ENCODE peak calls at places on chromosome 7, in six cellular contexts. One of them, this sample, is unnamed.

GRCh38 chr7:38425509-38425908 is 152.1 kb upstream of the TARP start:
- DNase-seq in ovary: no peak
- DNase-seq in K562: no peak
- DNase-seq in uterus: no peak
- DNase-seq in adrenal gland: no peak
- DNase-seq in tibial nerve: no peak
- DNase-seq in this sample: no peak

GRCh38 chr7:110856704-110857103 is 234.2 kb upstream of the LRRN3 start:
- DNase-seq in K562: no peak
- DNase-seq in uterus: no peak
- DNase-seq in adrenal gland: no peak
- DNase-seq in ovary: no peak
- DNase-seq in tibial nerve: no peak
- DNase-seq in this sample: no peak

GRCh38 chr7:51021906-51022570 is 239.3 kb upstream of the GRB10 start:
- DNase-seq in K562: no peak
- DNase-seq in uterus: no peak
- DNase-seq in tibial nerve: no peak
- DNase-seq in ovary: no peak
- DNase-seq in adrenal gland: no peak
- DNase-seq in this sample: no peak

GRCh38 chr7:140062118-140062527 is 628 bp downstream of the PARP12 start:
- DNase-seq in ovary: peak
- DNase-seq in tibial nerve: no peak
- DNase-seq in uterus: no peak
- DNase-seq in adrenal gland: peak
- DNase-seq in K562: peak
- DNase-seq in this sample: peak

GRCh38 chr7:155299539-155300202 is 2.0 kb downstream of the INSIG1 start:
- DNase-seq in ovary: no peak
- DNase-seq in uterus: no peak
- DNase-seq in adrenal gland: no peak
- DNase-seq in K562: no peak
- DNase-seq in tibial nerve: no peak
- DNase-seq in this sample: peak

GRCh38 chr7:6392712-6393666 is 54.8 kb downstream of the DAGLB start:
- DNase-seq in K562: peak
- DNase-seq in tibial nerve: peak
- DNase-seq in ovary: peak
- DNase-seq in uterus: peak
- DNase-seq in adrenal gland: peak
- DNase-seq in this sample: peak

GRCh38 chr7:27155816-27156507 is 513 bp downstream of the HOXA7 start:
- DNase-seq in K562: no peak
- DNase-seq in ovary: peak
- DNase-seq in adrenal gland: peak
- DNase-seq in tibial nerve: no peak
- DNase-seq in uterus: peak
- DNase-seq in this sample: no peak

GRCh38 chr7:116641551-116642153 is 30.3 kb upstream of the MET start:
- DNase-seq in ovary: no peak
- DNase-seq in uterus: no peak
- DNase-seq in K562: no peak
- DNase-seq in adrenal gland: no peak
- DNase-seq in tibial nerve: no peak
- DNase-seq in this sample: no peak

GRCh38 chr7:128697301-128697905 is 25.3 kb downstream of the GARIN1A start:
- DNase-seq in K562: peak
- DNase-seq in uterus: no peak
- DNase-seq in adrenal gland: peak
- DNase-seq in tibial nerve: no peak
- DNase-seq in ovary: no peak
- DNase-seq in this sample: peak

GRCh38 chr7:45255187-45255586 is 97.6 kb downstream of the RAMP3 start:
- DNase-seq in K562: no peak
- DNase-seq in uterus: no peak
- DNase-seq in adrenal gland: no peak
- DNase-seq in tibial nerve: no peak
- DNase-seq in ovary: no peak
- DNase-seq in this sample: no peak

GRCh38 chr7:134480730-134481129 is 21.8 kb upstream of the AKR1B1 start:
- DNase-seq in adrenal gland: peak
- DNase-seq in uterus: no peak
- DNase-seq in ovary: no peak
- DNase-seq in K562: no peak
- DNase-seq in tibial nerve: no peak
- DNase-seq in this sample: no peak

GRCh38 chr7:105532709-105533460 is 884 bp downstream of the RINT1 start:
- DNase-seq in adrenal gland: no peak
- DNase-seq in ovary: no peak
- DNase-seq in K562: peak
- DNase-seq in uterus: no peak
- DNase-seq in tibial nerve: no peak
- DNase-seq in this sample: peak

GRCh38 chr7:105530546-105530945 is 1.5 kb upstream of the RINT1 start:
- DNase-seq in uterus: no peak
- DNase-seq in adrenal gland: no peak
- DNase-seq in ovary: no peak
- DNase-seq in tibial nerve: no peak
- DNase-seq in K562: no peak
- DNase-seq in this sample: no peak

GRCh38 chr7:105530126-105530525 is 1.9 kb upstream of the RINT1 start:
- DNase-seq in K562: no peak
- DNase-seq in uterus: no peak
- DNase-seq in tibial nerve: no peak
- DNase-seq in adrenal gland: no peak
- DNase-seq in ovary: no peak
- DNase-seq in this sample: no peak

DNA sequence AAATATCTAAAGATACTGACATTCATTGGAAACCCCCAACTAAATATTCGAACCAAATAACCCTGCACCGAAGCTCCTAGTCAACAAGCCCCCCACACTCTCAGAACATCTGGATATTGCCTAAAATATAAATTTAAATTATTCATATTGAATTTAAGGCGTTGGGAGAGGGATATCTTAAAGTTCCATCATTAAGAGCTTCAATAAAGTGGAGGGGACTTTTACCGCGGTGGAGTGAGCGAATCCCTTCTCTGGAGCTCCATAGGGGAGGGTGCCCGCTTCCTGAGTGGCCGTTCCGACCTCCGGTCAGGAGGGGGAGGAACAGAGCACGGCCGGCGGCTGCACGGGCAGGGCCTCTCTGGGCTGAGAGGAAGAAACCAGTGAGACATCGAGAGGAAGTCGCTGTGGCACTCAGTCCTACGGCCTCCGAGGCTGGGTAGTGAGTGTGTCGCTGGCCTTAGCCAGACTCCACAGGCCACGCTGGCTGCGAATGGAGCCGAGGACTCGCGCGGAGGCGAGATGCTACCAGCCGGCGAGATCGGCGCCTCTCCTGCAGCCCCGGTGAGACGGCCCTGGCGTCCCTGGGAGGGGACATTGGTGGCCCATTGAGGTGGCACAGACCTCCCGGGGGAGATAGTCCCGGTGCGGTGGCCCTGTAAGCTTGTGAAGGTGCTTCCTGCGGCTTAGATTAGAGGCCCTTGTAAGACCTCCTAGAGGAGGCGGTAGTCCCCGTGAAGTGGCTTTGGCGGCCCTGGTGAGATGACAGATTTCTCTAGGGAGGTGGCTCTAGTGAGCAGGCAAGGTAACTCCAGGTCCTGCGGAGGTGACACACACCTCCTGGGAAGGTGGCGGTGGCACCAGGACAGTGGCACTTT is at the start of gene RINT1:
- DNase-seq in K562: peak
- DNase-seq in ovary: peak
- DNase-seq in adrenal gland: peak
- DNase-seq in tibial nerve: peak
- DNase-seq in uterus: peak
- DNase-seq in this sample: peak
- TF ChIP-seq POLR2A in K562: peak
- TF ChIP-seq POLR2A in ovary: peak
- TF ChIP-seq POLR2A in adrenal gland: peak
- TF ChIP-seq POLR2A in tibial nerve: peak
- TF ChIP-seq POLR2A in uterus: peak
- TF ChIP-seq POLR2A in this sample: peak

GRCh38 chr7:149214020-149214720 is 18.8 kb downstream of the ZNF282 start:
- DNase-seq in K562: no peak
- DNase-seq in adrenal gland: no peak
- DNase-seq in uterus: no peak
- DNase-seq in ovary: no peak
- DNase-seq in tibial nerve: no peak
- DNase-seq in this sample: no peak
- TF ChIP-seq POLR2A in K562: no peak
- TF ChIP-seq POLR2A in adrenal gland: no peak
- TF ChIP-seq POLR2A in uterus: no peak
- TF ChIP-seq POLR2A in ovary: no peak
- TF ChIP-seq POLR2A in tibial nerve: no peak
- TF ChIP-seq POLR2A in this sample: no peak

GRCh38 chr7:44045226-44046014 is 918 bp downstream of the DBNL start:
- DNase-seq in adrenal gland: no peak
- DNase-seq in uterus: no peak
- DNase-seq in K562: peak
- DNase-seq in ovary: no peak
- DNase-seq in tibial nerve: no peak
- DNase-seq in this sample: no peak

GRCh38 chr7:44042221-44042620 is 2.3 kb upstream of the DBNL start:
- DNase-seq in uterus: no peak
- DNase-seq in tibial nerve: no peak
- DNase-seq in ovary: no peak
- DNase-seq in K562: no peak
- DNase-seq in adrenal gland: no peak
- DNase-seq in this sample: no peak

GRCh38 chr7:44043902-44044301 is 600 bp upstream of the DBNL start:
- DNase-seq in adrenal gland: no peak
- DNase-seq in uterus: no peak
- DNase-seq in K562: no peak
- DNase-seq in tibial nerve: no peak
- DNase-seq in ovary: no peak
- DNase-seq in this sample: no peak

GRCh38 chr7:44046321-44047061 is 2.0 kb downstream of the DBNL start:
- DNase-seq in adrenal gland: no peak
- DNase-seq in tibial nerve: no peak
- DNase-seq in K562: no peak
- DNase-seq in uterus: no peak
- DNase-seq in ovary: no peak
- DNase-seq in this sample: no peak

GRCh38 chr7:44044315-44045225 is at the start of gene DBNL:
- DNase-seq in K562: peak
- DNase-seq in ovary: peak
- DNase-seq in uterus: peak
- DNase-seq in tibial nerve: peak
- DNase-seq in adrenal gland: peak
- DNase-seq in this sample: peak
- TF ChIP-seq POLR2A in K562: peak
- TF ChIP-seq POLR2A in ovary: peak
- TF ChIP-seq POLR2A in uterus: peak
- TF ChIP-seq POLR2A in tibial nerve: peak
- TF ChIP-seq POLR2A in adrenal gland: peak
- TF ChIP-seq POLR2A in this sample: peak

DNA sequence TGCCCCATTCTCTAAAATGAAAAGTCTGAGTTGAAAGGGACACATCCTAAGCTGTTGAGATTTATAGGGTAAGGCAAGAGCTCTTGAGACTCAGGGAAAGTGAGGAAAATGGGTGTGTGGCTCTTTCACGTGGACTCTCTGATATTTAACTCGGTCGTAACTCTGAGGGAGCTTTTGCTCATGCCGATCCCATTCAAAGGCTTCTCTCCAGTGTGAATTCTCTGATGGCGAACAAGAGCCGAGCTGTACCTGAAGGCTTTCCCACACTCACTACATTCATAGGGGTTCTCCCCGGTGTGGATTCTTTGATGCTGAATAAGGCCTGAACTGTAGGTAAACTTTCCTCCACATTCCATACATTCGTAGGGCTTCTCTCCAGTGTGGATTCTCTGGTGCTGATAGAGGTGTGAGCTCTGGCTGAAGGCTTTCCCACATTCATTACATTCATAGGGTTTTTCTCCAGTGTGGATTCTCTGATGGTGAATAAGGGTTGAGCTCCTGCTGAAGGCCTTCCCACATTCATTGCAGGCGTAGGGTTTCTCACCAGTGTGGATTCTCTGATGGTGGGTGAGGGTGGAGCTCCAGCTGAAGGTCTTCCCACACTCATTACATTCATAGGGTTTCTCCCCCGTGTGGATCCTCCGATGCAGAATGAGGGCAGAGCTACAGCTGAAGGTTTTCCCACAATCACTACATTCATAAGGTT is 10.4 kb downstream of the ZNF3 start:
- DNase-seq in K562: no peak
- DNase-seq in uterus: no peak
- DNase-seq in ovary: no peak
- DNase-seq in adrenal gland: no peak
- DNase-seq in tibial nerve: no peak
- DNase-seq in this sample: no peak
- TF ChIP-seq POLR2A in K562: peak
- TF ChIP-seq POLR2A in uterus: no peak
- TF ChIP-seq POLR2A in ovary: no peak
- TF ChIP-seq POLR2A in adrenal gland: no peak
- TF ChIP-seq POLR2A in tibial nerve: no peak
- TF ChIP-seq POLR2A in this sample: no peak

GRCh38 chr7:65265959-65266519 is 107.6 kb upstream of the ZNF92 start:
- DNase-seq in ovary: no peak
- DNase-seq in uterus: no peak
- DNase-seq in tibial nerve: no peak
- DNase-seq in K562: no peak
- DNase-seq in adrenal gland: no peak
- DNase-seq in this sample: no peak

GRCh38 chr7:65268782-65269149 is 104.9 kb upstream of the ZNF92 start:
- DNase-seq in uterus: no peak
- DNase-seq in adrenal gland: no peak
- DNase-seq in ovary: no peak
- DNase-seq in K562: no peak
- DNase-seq in tibial nerve: no peak
- DNase-seq in this sample: no peak

GRCh38 chr7:65264258-65264657 is 109.4 kb upstream of the ZNF92 start:
- DNase-seq in K562: no peak
- DNase-seq in uterus: no peak
- DNase-seq in tibial nerve: no peak
- DNase-seq in ovary: no peak
- DNase-seq in adrenal gland: no peak
- DNase-seq in this sample: no peak

DNA sequence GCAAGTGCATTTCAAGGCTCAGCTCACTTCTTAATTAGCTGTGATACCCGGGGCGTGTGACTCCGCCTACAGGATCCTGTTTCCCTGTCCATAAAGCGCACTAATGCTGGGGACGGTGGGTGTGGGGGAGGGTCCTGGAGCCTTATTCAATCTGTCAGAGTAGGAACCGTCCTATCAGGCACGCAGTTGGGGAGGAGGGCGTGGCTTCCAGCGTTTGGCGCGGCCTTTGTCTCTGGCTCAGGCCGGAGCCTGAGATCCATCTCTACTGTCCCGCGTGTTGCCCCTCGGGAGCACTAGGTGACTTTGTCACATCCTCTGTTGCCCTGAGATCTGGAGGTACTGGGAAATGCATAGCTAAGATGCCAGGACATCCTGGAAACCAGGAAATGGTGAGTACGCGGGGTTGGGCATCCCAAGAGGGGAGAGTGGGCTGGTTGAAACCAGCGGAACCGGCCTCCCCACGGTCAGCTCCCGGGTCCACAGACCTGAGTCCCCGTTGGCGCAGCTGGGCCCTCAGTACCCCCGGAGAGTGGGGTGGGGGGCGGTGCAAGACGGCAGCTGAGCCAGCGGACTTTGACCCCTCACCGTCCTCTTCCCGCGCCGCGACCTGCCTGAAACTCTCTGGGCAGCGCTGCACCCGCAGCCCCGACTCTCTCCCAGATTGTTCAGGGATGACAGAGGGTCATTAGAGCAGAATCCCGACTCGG is 104.4 kb upstream of the ZNF92 start:
- DNase-seq in tibial nerve: no peak
- DNase-seq in adrenal gland: peak
- DNase-seq in uterus: no peak
- DNase-seq in ovary: no peak
- DNase-seq in K562: peak
- DNase-seq in this sample: peak
- TF ChIP-seq POLR2A in tibial nerve: no peak
- TF ChIP-seq POLR2A in adrenal gland: no peak
- TF ChIP-seq POLR2A in uterus: no peak
- TF ChIP-seq POLR2A in ovary: no peak
- TF ChIP-seq POLR2A in K562: peak
- TF ChIP-seq POLR2A in this sample: no peak